ENCODE peak calls at places on chromosomes 4 and X, in six cellular contexts. One of them, this sample, is unnamed.
A peak's percentile ranks its signal among the peaks of the same experiment; 100 is the strongest.

GRCh38 chr4:183142566-183143545 is 43.8 kb downstream of the WWC2 start:
- DNase-seq in HCT116: no peak
- DNase-seq in adrenal gland: peak; percentile 62
- DNase-seq in stomach: peak; percentile 88
- DNase-seq in A549: no peak
- DNase-seq in Peyer's patch: no peak
- DNase-seq in this sample: peak; percentile 85

GRCh38 chr4:73989928-73990327 is 1.9 kb upstream of the PPBP start:
- DNase-seq in A549: no peak
- DNase-seq in HCT116: no peak
- DNase-seq in stomach: no peak
- DNase-seq in adrenal gland: no peak
- DNase-seq in Peyer's patch: no peak
- DNase-seq in this sample: no peak

GRCh38 chrX:30657542-30658238 is 4.5 kb downstream of the GK start:
- DNase-seq in A549: no peak
- DNase-seq in stomach: no peak
- DNase-seq in Peyer's patch: no peak
- DNase-seq in adrenal gland: no peak
- DNase-seq in HCT116: no peak
- DNase-seq in this sample: no peak

GRCh38 chr4:155667538-155668511 is 1.2 kb downstream of the GUCY1A1 start:
- DNase-seq in A549: no peak
- DNase-seq in Peyer's patch: peak; percentile 49
- DNase-seq in stomach: no peak
- DNase-seq in adrenal gland: peak; percentile 20
- DNase-seq in HCT116: no peak
- DNase-seq in this sample: peak; percentile 66

GRCh38 chr4:153748378-153748777 is 11.4 kb downstream of the RNF175 start:
- DNase-seq in adrenal gland: peak; percentile 60
- DNase-seq in stomach: no peak
- DNase-seq in A549: peak; percentile 5
- DNase-seq in HCT116: no peak
- DNase-seq in Peyer's patch: no peak
- DNase-seq in this sample: no peak

GRCh38 chr4:159024266-159024665 is 78.6 kb upstream of the RAPGEF2 start:
- DNase-seq in adrenal gland: no peak
- DNase-seq in stomach: no peak
- DNase-seq in Peyer's patch: no peak
- DNase-seq in HCT116: no peak
- DNase-seq in A549: no peak
- DNase-seq in this sample: no peak

GRCh38 chrX:68420559-68420958 is 12.7 kb downstream of the OPHN1 start:
- DNase-seq in stomach: no peak
- DNase-seq in Peyer's patch: no peak
- DNase-seq in adrenal gland: no peak
- DNase-seq in A549: no peak
- DNase-seq in HCT116: no peak
- DNase-seq in this sample: no peak

GRCh38 chr4:158845166-158846041 is 76.6 kb downstream of the FNIP2 start:
- DNase-seq in A549: no peak
- DNase-seq in HCT116: no peak
- DNase-seq in stomach: no peak
- DNase-seq in Peyer's patch: no peak
- DNase-seq in adrenal gland: no peak
- DNase-seq in this sample: no peak

GRCh38 chr4:168674077-168674747 is 177.4 kb downstream of the PALLD start:
- DNase-seq in HCT116: no peak
- DNase-seq in adrenal gland: peak; percentile 16
- DNase-seq in stomach: no peak
- DNase-seq in Peyer's patch: no peak
- DNase-seq in A549: no peak
- DNase-seq in this sample: no peak

GRCh38 chr4:158722291-158722916 is 792 bp downstream of the PPID start:
- DNase-seq in A549: peak; percentile 10
- DNase-seq in Peyer's patch: no peak
- DNase-seq in HCT116: no peak
- DNase-seq in adrenal gland: no peak
- DNase-seq in stomach: no peak
- DNase-seq in this sample: no peak

GRCh38 chr4:108954880-108955279 is 192.0 kb upstream of the ETNPPL start:
- DNase-seq in Peyer's patch: no peak
- DNase-seq in adrenal gland: no peak
- DNase-seq in HCT116: no peak
- DNase-seq in A549: no peak
- DNase-seq in stomach: no peak
- DNase-seq in this sample: no peak

GRCh38 chr4:94548571-94548970 is 96.8 kb downstream of the PDLIM5 start:
- DNase-seq in stomach: no peak
- DNase-seq in HCT116: peak; percentile 43
- DNase-seq in A549: peak; percentile 9
- DNase-seq in adrenal gland: no peak
- DNase-seq in Peyer's patch: no peak
- DNase-seq in this sample: no peak

GRCh38 chrX:44974462-44974861 is 101.5 kb downstream of the KDM6A start:
- DNase-seq in stomach: no peak
- DNase-seq in adrenal gland: no peak
- DNase-seq in Peyer's patch: no peak
- DNase-seq in HCT116: peak; percentile 15
- DNase-seq in A549: peak; percentile 25
- DNase-seq in this sample: no peak

GRCh38 chr4:11908205-11908604 is 479.5 kb upstream of the HS3ST1 start:
- DNase-seq in stomach: no peak
- DNase-seq in HCT116: no peak
- DNase-seq in adrenal gland: no peak
- DNase-seq in Peyer's patch: no peak
- DNase-seq in A549: no peak
- DNase-seq in this sample: no peak

GRCh38 chr4:55340246-55340645 is 5.8 kb upstream of the SRD5A3 start:
- DNase-seq in Peyer's patch: no peak
- DNase-seq in adrenal gland: no peak
- DNase-seq in A549: no peak
- DNase-seq in HCT116: no peak
- DNase-seq in stomach: no peak
- DNase-seq in this sample: no peak

GRCh38 chr4:133129237-133129636 is 19.9 kb upstream of the PCDH10 start:
- DNase-seq in Peyer's patch: no peak
- DNase-seq in HCT116: no peak
- DNase-seq in A549: no peak
- DNase-seq in stomach: no peak
- DNase-seq in adrenal gland: no peak
- DNase-seq in this sample: no peak

GRCh38 chrX:13670197-13670596 is 17.3 kb downstream of the TCEANC start:
- DNase-seq in Peyer's patch: no peak
- DNase-seq in A549: no peak
- DNase-seq in stomach: no peak
- DNase-seq in adrenal gland: no peak
- DNase-seq in HCT116: no peak
- DNase-seq in this sample: no peak

GRCh38 chr4:89245459-89245858 is 62.1 kb downstream of the GPRIN3 start:
- DNase-seq in stomach: peak; percentile 43
- DNase-seq in HCT116: no peak
- DNase-seq in Peyer's patch: no peak
- DNase-seq in adrenal gland: no peak
- DNase-seq in A549: no peak
- DNase-seq in this sample: no peak

GRCh38 chr4:149884046-149884445 is 68.4 kb upstream of the IQCM start:
- DNase-seq in adrenal gland: no peak
- DNase-seq in Peyer's patch: no peak
- DNase-seq in A549: no peak
- DNase-seq in stomach: no peak
- DNase-seq in HCT116: no peak
- DNase-seq in this sample: peak; percentile 72

GRCh38 chr4:54912155-54912554 is 213.2 kb downstream of the KDR start:
- DNase-seq in Peyer's patch: no peak
- DNase-seq in stomach: no peak
- DNase-seq in A549: no peak
- DNase-seq in adrenal gland: no peak
- DNase-seq in HCT116: no peak
- DNase-seq in this sample: no peak

GRCh38 chrX:87728459-87728858 is 210.9 kb downstream of the KLHL4 start:
- DNase-seq in adrenal gland: no peak
- DNase-seq in stomach: no peak
- DNase-seq in HCT116: no peak
- DNase-seq in Peyer's patch: no peak
- DNase-seq in A549: no peak
- DNase-seq in this sample: no peak

GRCh38 chrX:16484338-16484737 is 165.6 kb upstream of the S100G start:
- DNase-seq in Peyer's patch: no peak
- DNase-seq in adrenal gland: peak; percentile 23
- DNase-seq in HCT116: peak; percentile 56
- DNase-seq in stomach: no peak
- DNase-seq in A549: no peak
- DNase-seq in this sample: no peak

GRCh38 chr4:150699599-150699998 is 117.6 kb downstream of the MAB21L2 start:
- DNase-seq in stomach: no peak
- DNase-seq in A549: no peak
- DNase-seq in HCT116: no peak
- DNase-seq in Peyer's patch: no peak
- DNase-seq in adrenal gland: no peak
- DNase-seq in this sample: no peak

GRCh38 chr4:166421556-166422156 is 548.6 kb downstream of the TLL1 start:
- DNase-seq in stomach: no peak
- DNase-seq in HCT116: no peak
- DNase-seq in Peyer's patch: no peak
- DNase-seq in adrenal gland: no peak
- DNase-seq in A549: no peak
- DNase-seq in this sample: no peak

GRCh38 chr4:137738377-137738990 is 206.2 kb upstream of the PCDH18 start:
- DNase-seq in HCT116: no peak
- DNase-seq in adrenal gland: no peak
- DNase-seq in Peyer's patch: no peak
- DNase-seq in stomach: no peak
- DNase-seq in A549: no peak
- DNase-seq in this sample: no peak

GRCh38 chrX:55919367-55920221 is 202.0 kb downstream of the RRAGB start:
- DNase-seq in HCT116: no peak
- DNase-seq in stomach: no peak
- DNase-seq in adrenal gland: no peak
- DNase-seq in Peyer's patch: no peak
- DNase-seq in A549: no peak
- DNase-seq in this sample: no peak

GRCh38 chr4:18404642-18405041 is 383.1 kb upstream of the LCORL start:
- DNase-seq in adrenal gland: no peak
- DNase-seq in A549: no peak
- DNase-seq in Peyer's patch: no peak
- DNase-seq in HCT116: no peak
- DNase-seq in stomach: no peak
- DNase-seq in this sample: no peak

GRCh38 chr4:1398686-1399507 is 7.3 kb downstream of the NKX1-1 start:
- DNase-seq in Peyer's patch: no peak
- DNase-seq in A549: no peak
- DNase-seq in HCT116: no peak
- DNase-seq in stomach: no peak
- DNase-seq in adrenal gland: no peak
- DNase-seq in this sample: no peak

GRCh38 chr4:92304636-92305035 is 870 bp downstream of the GRID2 start:
- DNase-seq in HCT116: no peak
- DNase-seq in adrenal gland: no peak
- DNase-seq in stomach: no peak
- DNase-seq in A549: no peak
- DNase-seq in Peyer's patch: no peak
- DNase-seq in this sample: no peak

GRCh38 chr4:72525938-72526337 is 43.1 kb downstream of the ADAMTS3 start:
- DNase-seq in adrenal gland: peak; percentile 85
- DNase-seq in HCT116: no peak
- DNase-seq in A549: no peak
- DNase-seq in Peyer's patch: no peak
- DNase-seq in stomach: no peak
- DNase-seq in this sample: peak; percentile 25

GRCh38 chr4:5735463-5735862 is 24.5 kb downstream of the EVC start:
- DNase-seq in stomach: no peak
- DNase-seq in adrenal gland: no peak
- DNase-seq in Peyer's patch: no peak
- DNase-seq in HCT116: no peak
- DNase-seq in A549: no peak
- DNase-seq in this sample: no peak

GRCh38 chrX:1629244-1629643 is 14.4 kb downstream of the ASMT start:
- DNase-seq in A549: no peak
- DNase-seq in HCT116: no peak
- DNase-seq in adrenal gland: no peak
- DNase-seq in Peyer's patch: no peak
- DNase-seq in stomach: no peak
- DNase-seq in this sample: no peak

GRCh38 chr4:139629761-139630160 is 35.9 kb upstream of the MGST2 start:
- DNase-seq in adrenal gland: no peak
- DNase-seq in HCT116: no peak
- DNase-seq in Peyer's patch: no peak
- DNase-seq in stomach: no peak
- DNase-seq in A549: no peak
- DNase-seq in this sample: no peak

DNA sequence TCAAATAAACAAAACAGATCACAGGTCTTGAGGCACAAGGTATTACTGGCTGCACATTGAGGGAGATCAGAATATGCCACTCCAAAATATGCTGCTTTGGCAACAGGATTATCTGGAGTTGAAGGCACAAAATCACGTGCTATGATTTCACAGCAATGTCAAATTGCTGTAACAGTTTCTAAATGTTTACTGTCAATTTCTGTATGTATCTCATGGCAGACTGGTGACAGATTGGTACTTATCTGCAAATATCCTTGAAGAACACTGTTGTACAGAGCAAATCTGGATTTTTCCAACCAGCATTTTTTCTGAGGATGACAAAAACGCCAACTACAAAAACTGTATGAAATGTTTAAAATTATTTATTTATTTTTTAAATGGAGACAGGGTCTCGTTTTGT is 26.7 kb downstream of the GPR82 start:
- DNase-seq in stomach: no peak
- DNase-seq in HCT116: no peak
- DNase-seq in A549: no peak
- DNase-seq in adrenal gland: no peak
- DNase-seq in Peyer's patch: no peak
- DNase-seq in this sample: no peak
- TF ChIP-seq POLR2A in stomach: no peak
- TF ChIP-seq POLR2A in HCT116: no peak
- TF ChIP-seq POLR2A in A549: no peak
- TF ChIP-seq POLR2A in adrenal gland: no peak
- TF ChIP-seq POLR2A in Peyer's patch: no peak
- TF ChIP-seq POLR2A in this sample: no peak

GRCh38 chr4:10099521-10100325 is 16.9 kb downstream of the WDR1 start:
- DNase-seq in adrenal gland: no peak
- DNase-seq in A549: no peak
- DNase-seq in HCT116: no peak
- DNase-seq in stomach: no peak
- DNase-seq in Peyer's patch: no peak
- DNase-seq in this sample: no peak
- H3K4me1 ChIP-seq in adrenal gland: peaks cover 27% of the 10 kb centered on the region
- H3K4me1 ChIP-seq in A549: peaks cover 29% of the 10 kb centered on the region
- H3K4me1 ChIP-seq in HCT116: peaks cover 34% of the 10 kb centered on the region
- H3K4me1 ChIP-seq in stomach: peaks cover 45% of the 10 kb centered on the region
- H3K4me1 ChIP-seq in Peyer's patch: peaks cover 15% of the 10 kb centered on the region
- H3K4me1 ChIP-seq in this sample: no peaks in the 10 kb centered on the region

GRCh38 chr4:81352476-81352875 is 119.2 kb downstream of the RASGEF1B start:
- DNase-seq in HCT116: no peak
- DNase-seq in Peyer's patch: no peak
- DNase-seq in adrenal gland: no peak
- DNase-seq in stomach: no peak
- DNase-seq in A549: no peak
- DNase-seq in this sample: no peak
- H3K4me3 ChIP-seq in HCT116: no peak overlapping the region
- H3K4me3 ChIP-seq in Peyer's patch: no peak overlapping the region
- H3K4me3 ChIP-seq in adrenal gland: no peak overlapping the region
- H3K4me3 ChIP-seq in stomach: no peak overlapping the region
- H3K4me3 ChIP-seq in A549: no peak overlapping the region
- H3K4me3 ChIP-seq in this sample: no peak overlapping the region

GRCh38 chrX:9745417-9746115 is 20.1 kb downstream of the GPR143 start:
- DNase-seq in stomach: no peak
- DNase-seq in Peyer's patch: no peak
- DNase-seq in adrenal gland: peak; percentile 58
- DNase-seq in HCT116: no peak
- DNase-seq in A549: no peak
- DNase-seq in this sample: no peak
- TF ChIP-seq POLR2A in stomach: no peak
- TF ChIP-seq POLR2A in Peyer's patch: no peak
- TF ChIP-seq POLR2A in adrenal gland: no peak
- TF ChIP-seq POLR2A in HCT116: no peak
- TF ChIP-seq POLR2A in A549: no peak
- TF ChIP-seq POLR2A in this sample: no peak